ENCODE peak calls at places on chromosome 16, in seven cellular contexts. O is K562, S is H1, N is GM12878, Y is HCT116, X is SK-N-SH, K is HepG2. D is an unnamed sample.

GRCh38 chr16:77723108-77723514 is 797 bp downstream of the NUDT7 start:
- DNase-seq in Y (no peak), N (no peak), K (no peak), X (peak), O (peak), S (no peak), D (peak)

GRCh38 chr16:21950782-21951521 is 2.2 kb upstream of the UQCRC2 start:
- DNase-seq in N (no peak), O (peak), S (no peak), Y (peak), K (peak), X (peak), D (peak)

GRCh38 chr16:11497329-11497805 is 89.4 kb downstream of the LITAF start:
- DNase-seq in Y (peak), S (no peak), O (no peak), N (peak), X (peak), K (peak), D (peak)

GRCh38 chr16:83310816-83311215 is 497.0 kb upstream of the HSBP1 start:
- DNase-seq in N (no peak), X (no peak), O (no peak), K (no peak), S (no peak), Y (no peak), D (no peak)

GRCh38 chr16:56613706-56614105 is 5.3 kb downstream of the MT2A start:
- DNase-seq in O (no peak), K (no peak), S (no peak), Y (no peak), X (no peak), N (no peak), D (no peak)

GRCh38 chr16:50735629-50736122 is 6.2 kb upstream of the CYLD start:
- DNase-seq in O (no peak), Y (no peak), X (no peak), S (no peak), K (no peak), N (peak), D (no peak)

GRCh38 chr16:69107311-69107962 is 2.0 kb downstream of the HAS3 start:
- DNase-seq in S (no peak), N (no peak), X (peak), O (no peak), K (no peak), Y (no peak), D (no peak)

GRCh38 chr16:5349661-5350060 is 252.1 kb upstream of the EEF2KMT start:
- DNase-seq in X (peak), K (no peak), S (no peak), O (no peak), Y (no peak), N (no peak), D (no peak)

GRCh38 chr16:23848958-23849357 is 13.2 kb downstream of the PRKCB start:
- DNase-seq in Y (no peak), O (no peak), K (no peak), N (no peak), S (no peak), X (no peak), D (no peak)

GRCh38 chr16:57623251-57624043 is 5.0 kb upstream of the ADGRG1 start:
- DNase-seq in X (no peak), N (no peak), O (peak), Y (peak), S (no peak), K (peak), D (peak)

GRCh38 chr16:68908000-68908313 is 64.6 kb downstream of the TANGO6 start:
- DNase-seq in O (no peak), S (no peak), K (no peak), X (no peak), Y (no peak), N (no peak), D (no peak)

GRCh38 chr16:19136549-19137196 is 22.9 kb downstream of the ITPRIPL2 start:
- DNase-seq in K (no peak), O (no peak), Y (no peak), N (no peak), X (peak), S (no peak), D (no peak)
- TF ChIP-seq JUND in K (no peak), O (no peak), Y (no peak), N (no peak), X (no peak), S (no peak), D (no peak)

GRCh38 chr16:75618782-75619181 is 4.3 kb downstream of the ADAT1 start:
- DNase-seq in N (no peak), X (no peak), O (no peak), Y (no peak), K (no peak), S (no peak), D (no peak)

GRCh38 chr16:75617121-75617520 is 6.0 kb downstream of the ADAT1 start:
- DNase-seq in Y (no peak), K (no peak), S (no peak), O (no peak), X (no peak), N (no peak), D (no peak)

GRCh38 chr16:75616541-75617010 is 6.5 kb downstream of the ADAT1 start:
- DNase-seq in K (no peak), S (no peak), X (no peak), N (no peak), Y (no peak), O (no peak), D (no peak)

DNA sequence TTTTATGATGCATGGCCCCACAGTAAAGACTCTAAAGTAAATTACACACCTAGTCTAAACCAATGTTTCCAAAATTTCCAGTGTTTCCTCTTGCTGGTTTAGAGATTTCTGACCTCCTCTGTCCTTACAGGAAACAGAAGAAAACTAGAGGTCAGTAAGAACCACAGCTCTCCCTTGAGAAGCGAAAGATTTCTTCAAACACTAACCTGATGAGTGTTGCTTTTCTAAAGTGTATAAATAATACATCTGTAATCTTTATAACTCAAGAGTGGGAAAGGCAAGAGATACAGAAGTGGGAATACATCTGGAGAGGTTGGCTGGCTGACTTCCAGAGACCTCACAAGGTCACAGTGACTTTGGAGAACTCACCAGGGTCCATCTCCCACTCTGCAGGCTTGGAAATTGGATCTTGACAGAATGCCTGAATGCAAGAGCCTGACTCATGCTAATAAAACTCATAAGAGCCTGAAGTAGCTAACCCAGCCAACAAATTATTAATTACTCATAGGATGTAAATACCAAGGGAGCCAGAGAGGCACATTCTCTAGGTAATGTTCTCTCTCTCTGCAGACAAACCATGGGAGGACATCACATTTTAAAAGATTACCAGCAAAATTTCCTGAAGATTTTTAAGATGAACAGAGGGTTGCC is 8.7 kb downstream of the ADAT1 start:
- DNase-seq in S (no peak), Y (no peak), N (no peak), K (no peak), O (no peak), X (no peak), D (no peak)
- TF ChIP-seq JUND in S (no peak), Y (no peak), N (no peak), K (no peak), O (no peak), X (peak), D (no peak)

GRCh38 chr16:84754353-84754856 is 54.6 kb downstream of the USP10 start:
- DNase-seq in Y (peak), S (peak), K (peak), O (peak), X (peak), N (peak), D (peak)
- TF ChIP-seq JUND in Y (no peak), S (no peak), K (no peak), O (no peak), X (no peak), N (no peak), D (no peak)

GRCh38 chr16:1614226-1615102 is 2.3 kb downstream of the CRAMP1 start:
- DNase-seq in Y (no peak), K (no peak), N (no peak), O (peak), X (peak), S (no peak), D (peak)
- TF ChIP-seq JUND in Y (no peak), K (no peak), N (no peak), O (no peak), X (no peak), S (no peak), D (no peak)

DNA sequence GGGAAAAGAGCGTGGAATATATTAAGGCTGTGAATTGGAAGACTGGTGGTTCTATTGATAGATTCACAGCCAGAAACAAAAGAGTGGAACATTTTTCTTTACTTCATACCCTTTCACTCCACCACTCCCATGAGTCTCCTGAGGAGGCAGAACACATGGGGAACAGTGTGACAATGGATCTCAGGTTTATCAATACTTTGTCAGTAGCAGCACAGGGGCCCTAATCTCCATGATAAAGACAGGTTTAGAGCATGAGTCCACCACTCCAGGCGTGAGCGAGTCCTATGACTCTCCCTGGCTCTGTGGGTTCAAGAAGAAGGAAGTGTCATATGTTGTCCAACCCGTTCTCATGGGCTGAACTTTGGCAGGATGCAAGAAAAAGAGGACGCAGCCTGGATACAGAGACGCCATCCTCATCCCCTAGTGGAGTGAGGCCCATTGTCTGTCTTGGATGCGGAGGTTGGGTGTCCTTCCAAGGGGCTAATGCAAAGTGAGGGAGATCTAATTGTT is 361.2 kb downstream of the TMEM114 start:
- DNase-seq in S (no peak), N (no peak), X (no peak), K (no peak), Y (no peak), O (no peak), D (no peak)
- TF ChIP-seq JUND in S (no peak), N (no peak), X (no peak), K (no peak), Y (no peak), O (no peak), D (no peak)

DNA sequence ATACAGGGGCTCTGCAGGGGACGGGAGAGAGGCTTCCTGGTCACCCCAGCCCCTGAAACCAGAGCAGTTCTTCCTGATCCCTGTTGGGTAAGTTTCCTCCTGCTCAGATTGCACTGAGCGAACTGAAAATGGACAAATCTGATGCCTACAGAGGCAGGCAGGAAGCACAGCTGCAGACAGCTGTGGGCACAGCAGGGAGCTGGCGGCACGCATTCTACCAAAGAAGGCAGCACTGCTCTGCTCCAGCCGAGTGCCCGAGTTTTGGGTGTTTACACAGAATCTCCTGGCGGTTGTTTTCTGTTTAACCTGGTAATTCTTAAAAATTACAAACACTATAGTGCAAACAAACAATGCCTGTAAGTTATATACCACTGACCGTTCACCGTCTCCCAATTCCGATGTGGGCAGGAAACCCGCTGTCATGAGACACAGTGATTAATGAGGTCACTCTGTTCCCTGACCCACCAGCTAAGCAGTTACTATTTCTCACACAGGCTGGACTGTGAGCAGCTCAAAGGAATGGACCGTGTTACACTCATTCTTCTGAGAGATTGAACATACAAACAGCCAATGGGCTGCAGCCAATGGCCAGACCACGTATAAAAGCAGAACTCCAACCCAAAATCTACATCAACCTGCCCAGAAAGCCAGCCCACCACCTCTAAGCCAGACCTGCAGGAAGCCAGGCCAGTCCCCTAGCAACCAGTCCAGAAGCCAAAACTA is 25.5 kb downstream of the NSMCE1 start:
- DNase-seq in O (peak), X (no peak), N (peak), S (no peak), Y (no peak), K (peak), D (no peak)
- TF ChIP-seq JUND in O (peak), X (no peak), N (no peak), S (no peak), Y (no peak), K (peak), D (no peak)

GRCh38 chr16:104828-105374 is 26.9 kb downstream of the MPG start:
- DNase-seq in Y (no peak), O (peak), K (no peak), S (no peak), X (no peak), N (no peak), D (no peak)

GRCh38 chr16:104355-104754 is 26.3 kb downstream of the MPG start:
- DNase-seq in O (no peak), N (no peak), Y (no peak), K (no peak), X (no peak), S (no peak), D (no peak)

GRCh38 chr16:105521-105920 is 27.5 kb downstream of the MPG start:
- DNase-seq in K (no peak), S (no peak), O (no peak), Y (no peak), N (no peak), X (no peak), D (no peak)

GRCh38 chr16:102060-102855 is 24.2 kb downstream of the MPG start:
- DNase-seq in O (no peak), Y (no peak), S (no peak), X (no peak), K (no peak), N (no peak), D (no peak)

DNA sequence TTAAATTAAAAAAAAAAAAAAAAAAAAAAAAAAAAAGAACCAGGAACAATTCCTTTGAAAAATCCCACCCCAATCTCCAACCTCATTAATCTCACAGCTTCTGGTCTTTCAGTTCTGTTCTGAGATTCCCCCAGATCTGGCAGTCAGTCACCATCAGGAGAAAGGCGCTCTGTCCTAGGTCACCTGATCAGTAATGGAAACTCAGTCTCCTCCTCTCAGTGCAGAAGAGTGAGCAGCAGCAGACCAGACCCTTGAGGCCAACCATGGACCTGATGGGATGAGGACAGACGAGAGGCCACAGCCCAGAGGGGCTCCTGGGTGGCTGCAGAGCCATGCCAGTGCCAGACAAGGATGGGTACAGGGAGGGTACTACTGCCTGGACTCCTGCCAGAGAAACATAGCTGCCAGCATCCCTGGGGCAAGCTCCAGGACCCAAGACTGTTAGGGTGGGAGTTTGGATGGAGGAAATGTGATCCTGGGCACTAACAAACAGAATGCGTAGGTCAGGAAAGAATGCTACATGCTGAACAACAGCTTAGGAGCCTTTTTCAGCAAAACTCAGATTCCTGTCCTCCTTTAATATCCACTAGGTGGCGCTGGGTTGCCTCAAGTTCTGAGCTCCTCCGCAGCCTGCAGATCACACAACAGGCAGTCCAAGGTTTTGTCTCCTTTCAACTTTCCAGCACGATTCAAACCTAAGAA is 28.7 kb downstream of the MPG start:
- DNase-seq in K (peak), N (no peak), S (peak), X (peak), Y (peak), O (peak), D (peak)
- TF ChIP-seq JUND in K (no peak), N (no peak), S (no peak), X (no peak), Y (no peak), O (peak), D (no peak)

D was measured in T47D.